ENCODE peak calls at places on chromosome 4, in five cellular contexts. J is ovary, R is astrocyte, D is tibial artery, F is T-cell. N is an unnamed sample.

GRCh38 chr4:82644731-82645126 is 82.9 kb upstream of the TMEM150C start:
- DNase-seq in D (no peak), R (no peak), F (no peak), J (no peak), N (no peak)

GRCh38 chr4:66028668-66029067 is 358.4 kb upstream of the EPHA5 start:
- DNase-seq in R (no peak), D (no peak), F (no peak), J (no peak), N (no peak)

GRCh38 chr4:113384600-113384999 is 335.1 kb downstream of the ANK2 start:
- DNase-seq in F (no peak), J (no peak), D (no peak), R (peak; percentile 88), N (no peak)

GRCh38 chr4:148965080-148965479 is 522.9 kb upstream of the NR3C2 start:
- DNase-seq in R (no peak), J (no peak), D (no peak), F (no peak), N (no peak)

GRCh38 chr4:24209131-24209530 is 319.3 kb upstream of the PPARGC1A start:
- DNase-seq in D (no peak), J (no peak), F (no peak), R (no peak), N (no peak)

GRCh38 chr4:39348371-39349265 is 17.5 kb downstream of the RFC1 start:
- DNase-seq in R (peak; percentile 63), D (no peak), F (no peak), J (no peak), N (no peak)

GRCh38 chr4:85243857-85244256 is 231.1 kb upstream of the ARHGAP24 start:
- DNase-seq in J (no peak), D (no peak), R (no peak), F (no peak), N (no peak)

GRCh38 chr4:56979674-56980073 is 978 bp downstream of the POLR2B start:
- DNase-seq in R (no peak), F (peak; percentile 20), D (no peak), J (no peak), N (peak; percentile 66)

GRCh38 chr4:25984796-25985195 is 70.8 kb downstream of the SMIM20 start:
- DNase-seq in R (no peak), D (no peak), F (no peak), J (no peak), N (no peak)

GRCh38 chr4:86334020-86334750 is 25.7 kb downstream of the MAPK10 start:
- DNase-seq in D (no peak), F (no peak), J (no peak), R (no peak), N (no peak)

GRCh38 chr4:110122201-110122600 is 76.2 kb downstream of the ELOVL6 start:
- DNase-seq in R (no peak), F (no peak), J (no peak), D (no peak), N (no peak)

GRCh38 chr4:63169836-63170235 is 1239.4 kb downstream of the TECRL start:
- DNase-seq in D (no peak), R (no peak), F (no peak), J (no peak), N (no peak)

GRCh38 chr4:104735174-104735573 is 240.5 kb upstream of the CXXC4 start:
- DNase-seq in R (no peak), J (no peak), D (no peak), F (no peak), N (no peak)

GRCh38 chr4:78517050-78517652 is 34.4 kb upstream of the ANXA3 start:
- DNase-seq in F (no peak), D (no peak), R (peak; percentile 23), J (no peak), N (no peak)

GRCh38 chr4:1836650-1837049 is 19.3 kb downstream of the LETM1 start:
- DNase-seq in J (no peak), D (no peak), F (no peak), R (no peak), N (no peak)

GRCh38 chr4:46274717-46275116 is 115.2 kb downstream of the GABRA2 start:
- DNase-seq in R (no peak), D (no peak), J (no peak), F (no peak), N (no peak)

GRCh38 chr4:34181891-34182290 is 2062.4 kb downstream of the ARAP2 start:
- DNase-seq in F (no peak), R (peak; percentile 48), J (no peak), D (no peak), N (no peak)

GRCh38 chr4:158255727-158256324 is 45.5 kb downstream of the TMEM144 start:
- DNase-seq in J (no peak), R (peak; percentile 29), D (no peak), F (no peak), N (no peak)

GRCh38 chr4:64890131-64890710 is 481.0 kb upstream of the TECRL start:
- DNase-seq in D (no peak), F (no peak), J (no peak), R (peak; percentile 27), N (no peak)

GRCh38 chr4:141473026-141473540 is 163.3 kb upstream of the IL15 start:
- DNase-seq in D (no peak), J (no peak), F (no peak), R (no peak), N (no peak)

GRCh38 chr4:16931906-16932305 is 33.5 kb upstream of the LDB2 start:
- DNase-seq in R (peak; percentile 48), J (no peak), F (no peak), D (no peak), N (no peak)

GRCh38 chr4:37726666-37727065 is 40.5 kb upstream of the RELL1 start:
- DNase-seq in D (no peak), R (peak; percentile 87), F (no peak), J (no peak), N (no peak)

GRCh38 chr4:174561556-174561955 is 39.3 kb upstream of the HPGD start:
- DNase-seq in D (no peak), F (no peak), J (no peak), R (no peak), N (no peak)

GRCh38 chr4:127641524-127641923 is 8.8 kb downstream of the INTU start:
- DNase-seq in R (no peak), F (no peak), J (no peak), D (no peak), N (no peak)

GRCh38 chr4:152052431-152053057 is 291.7 kb upstream of the GATB start:
- DNase-seq in D (no peak), F (no peak), J (no peak), R (peak; percentile 80), N (no peak)

GRCh38 chr4:112633477-112634235 is 3.1 kb downstream of the ZGRF1 start:
- DNase-seq in D (no peak), J (no peak), F (no peak), R (peak; percentile 5), N (no peak)

GRCh38 chr4:119300072-119300387 is 21.9 kb downstream of the FABP2 start:
- DNase-seq in F (peak; percentile 22), D (peak; percentile 74), J (peak; percentile 44), R (no peak), N (no peak)

GRCh38 chr4:18071894-18072293 is 50.3 kb upstream of the LCORL start:
- DNase-seq in D (no peak), F (no peak), R (no peak), J (no peak), N (no peak)

GRCh38 chr4:1873291-1873690 is 2.1 kb downstream of the NSD2 start:
- DNase-seq in F (no peak), D (no peak), J (no peak), R (no peak), N (no peak)

GRCh38 chr4:165367040-165367439 is 11.8 kb upstream of the CPE start:
- DNase-seq in J (no peak), D (no peak), F (no peak), R (no peak), N (no peak)

GRCh38 chr4:1766336-1767057 is 26.6 kb upstream of the FGFR3 start:
- DNase-seq in F (no peak), J (no peak), R (no peak), D (no peak), N (no peak)

GRCh38 chr4:24604558-24605214 is 20.3 kb upstream of the DHX15 start:
- DNase-seq in D (no peak), J (no peak), R (no peak), F (no peak), N (no peak)

GRCh38 chr4:122914938-122915337 is 7.5 kb downstream of the NUDT6 start:
- DNase-seq in D (no peak), R (peak; percentile 66), J (no peak), F (no peak), N (no peak)

GRCh38 chr4:73764513-73764912 is 24.1 kb downstream of the CXCL8 start:
- DNase-seq in J (no peak), F (no peak), D (no peak), R (peak; percentile 49), N (no peak)

GRCh38 chr4:106584590-106584989 is 216.0 kb upstream of the GIMD1 start:
- DNase-seq in F (no peak), D (no peak), J (no peak), R (peak; percentile 73), N (no peak)

GRCh38 chr4:86453044-86453501 is 93.2 kb upstream of the MAPK10 start:
- DNase-seq in R (peak; percentile 20), F (no peak), D (no peak), J (peak; percentile 58), N (no peak)

GRCh38 chr4:15161439-15161838 is 159.2 kb downstream of the CPEB2 start:
- DNase-seq in D (no peak), J (no peak), R (no peak), F (no peak), N (no peak)

GRCh38 chr4:834368-835147 is 8.6 kb upstream of the CPLX1 start:
- DNase-seq in J (no peak), R (no peak), D (no peak), F (no peak), N (no peak)

GRCh38 chr4:150217192-150217591 is 138.9 kb downstream of the DCLK2 start:
- DNase-seq in F (no peak), R (peak; percentile 84), J (no peak), D (no peak), N (no peak)